ENCODE peak calls at places on chromosomes 12 and 14, in five cellular contexts. U, H, R, V and Q are unnamed samples.

GRCh38 chr12:57821474-57822214 is 3.1 kb upstream of the AVIL start:
- DNase-seq in U (no peak), H (no peak), R (no peak), V (no peak), Q (no peak)

GRCh38 chr12:78035913-78036658 is 205.4 kb downstream of the NAV3 start:
- DNase-seq in U (no peak), H (no peak), R (no peak), V (no peak), Q (no peak)

GRCh38 chr12:53057816-53058500 is 8.1 kb downstream of the TNS2 start:
- DNase-seq in U (no peak), H (peak; percentile 25), R (no peak), V (no peak), Q (no peak)

GRCh38 chr14:102124419-102124818 is 15.3 kb upstream of the WDR20 start:
- DNase-seq in U (no peak), H (no peak), R (no peak), V (no peak), Q (no peak)

GRCh38 chr12:62259311-62259992 is 752 bp upstream of the USP15 start:
- DNase-seq in U (peak; percentile 10), H (no peak), R (peak; percentile 41), V (peak; percentile 21), Q (no peak)

GRCh38 chr12:52569726-52570125 is 3.9 kb downstream of the KRT74 start:
- DNase-seq in U (no peak), H (no peak), R (no peak), V (no peak), Q (no peak)

GRCh38 chr12:128338344-128338743 is 71.4 kb downstream of the TMEM132C start:
- DNase-seq in U (no peak), H (no peak), R (no peak), V (no peak), Q (no peak)

GRCh38 chr14:60639677-60640076 is 9.6 kb downstream of the SIX1 start:
- DNase-seq in U (no peak), H (no peak), R (no peak), V (no peak), Q (no peak)

GRCh38 chr12:106583578-106584103 is 837 bp downstream of the RFX4 start:
- DNase-seq in U (no peak), H (no peak), R (no peak), V (peak; percentile 56), Q (peak; percentile 62)

GRCh38 chr12:3797649-3798048 is 44.7 kb upstream of the CRACR2A start:
- DNase-seq in U (no peak), H (no peak), R (no peak), V (no peak), Q (no peak)

GRCh38 chr14:31441273-31442110 is 15.8 kb downstream of the DTD2 start:
- DNase-seq in U (no peak), H (no peak), R (no peak), V (peak; percentile 88), Q (no peak)

GRCh38 chr12:112826011-112826410 is 34.5 kb downstream of the RPH3A start:
- DNase-seq in U (no peak), H (no peak), R (no peak), V (no peak), Q (no peak)

GRCh38 chr14:75578786-75579781 is 664 bp downstream of the FLVCR2 start:
- DNase-seq in U (peak; percentile 80), H (no peak), R (no peak), V (peak; percentile 52), Q (no peak)

GRCh38 chr14:52913271-52913670 is 37.6 kb downstream of the FERMT2 start:
- DNase-seq in U (no peak), H (no peak), R (no peak), V (no peak), Q (no peak)

GRCh38 chr12:99455350-99456037 is 192.1 kb upstream of the GARIN6 start:
- DNase-seq in U (no peak), H (no peak), R (no peak), V (peak; percentile 80), Q (no peak)

GRCh38 chr14:66295386-66295785 is 190.8 kb upstream of the CCDC196 start:
- DNase-seq in U (no peak), H (no peak), R (no peak), V (no peak), Q (no peak)

GRCh38 chr12:11702959-11703358 is 53.5 kb downstream of the ETV6 start:
- DNase-seq in U (no peak), H (no peak), R (no peak), V (no peak), Q (no peak)

GRCh38 chr12:10663869-10664268 is 10.0 kb downstream of the STYK1 start:
- DNase-seq in U (no peak), H (no peak), R (no peak), V (no peak), Q (no peak)

GRCh38 chr12:117052386-117053049 is 46.7 kb downstream of the TESC start:
- DNase-seq in U (no peak), H (no peak), R (peak; percentile 50), V (no peak), Q (no peak)

GRCh38 chr14:96975116-96975515 is 177.9 kb downstream of the VRK1 start:
- DNase-seq in U (no peak), H (no peak), R (no peak), V (no peak), Q (no peak)
- TF ChIP-seq POLR2A in U (no peak), H (no peak), R (no peak), V (no peak), Q (no peak)

GRCh38 chr12:121888478-121889266 is at the start of gene PSMD9:
- DNase-seq in U (peak; percentile 99), H (peak; percentile 99), R (peak; percentile 97), V (peak; percentile 99), Q (peak; percentile 99)
- TF ChIP-seq POLR2A in U (peak; percentile 86), H (peak; percentile 9), R (peak; percentile 86), V (peak; percentile 72), Q (peak; percentile 67)

GRCh38 chr12:122965356-122965755 is 907 bp downstream of the ABCB9 start:
- DNase-seq in U (no peak), H (no peak), R (no peak), V (no peak), Q (no peak)

GRCh38 chr12:122966743-122967058 is 438 bp upstream of the ABCB9 start:
- DNase-seq in U (no peak), H (no peak), R (no peak), V (no peak), Q (no peak)

GRCh38 chr12:122964439-122965257 is 1.6 kb downstream of the ABCB9 start:
- DNase-seq in U (no peak), H (no peak), R (no peak), V (no peak), Q (no peak)

GRCh38 chr12:122967151-122967550 is 888 bp upstream of the ABCB9 start:
- DNase-seq in U (no peak), H (no peak), R (no peak), V (no peak), Q (no peak)

DNA sequence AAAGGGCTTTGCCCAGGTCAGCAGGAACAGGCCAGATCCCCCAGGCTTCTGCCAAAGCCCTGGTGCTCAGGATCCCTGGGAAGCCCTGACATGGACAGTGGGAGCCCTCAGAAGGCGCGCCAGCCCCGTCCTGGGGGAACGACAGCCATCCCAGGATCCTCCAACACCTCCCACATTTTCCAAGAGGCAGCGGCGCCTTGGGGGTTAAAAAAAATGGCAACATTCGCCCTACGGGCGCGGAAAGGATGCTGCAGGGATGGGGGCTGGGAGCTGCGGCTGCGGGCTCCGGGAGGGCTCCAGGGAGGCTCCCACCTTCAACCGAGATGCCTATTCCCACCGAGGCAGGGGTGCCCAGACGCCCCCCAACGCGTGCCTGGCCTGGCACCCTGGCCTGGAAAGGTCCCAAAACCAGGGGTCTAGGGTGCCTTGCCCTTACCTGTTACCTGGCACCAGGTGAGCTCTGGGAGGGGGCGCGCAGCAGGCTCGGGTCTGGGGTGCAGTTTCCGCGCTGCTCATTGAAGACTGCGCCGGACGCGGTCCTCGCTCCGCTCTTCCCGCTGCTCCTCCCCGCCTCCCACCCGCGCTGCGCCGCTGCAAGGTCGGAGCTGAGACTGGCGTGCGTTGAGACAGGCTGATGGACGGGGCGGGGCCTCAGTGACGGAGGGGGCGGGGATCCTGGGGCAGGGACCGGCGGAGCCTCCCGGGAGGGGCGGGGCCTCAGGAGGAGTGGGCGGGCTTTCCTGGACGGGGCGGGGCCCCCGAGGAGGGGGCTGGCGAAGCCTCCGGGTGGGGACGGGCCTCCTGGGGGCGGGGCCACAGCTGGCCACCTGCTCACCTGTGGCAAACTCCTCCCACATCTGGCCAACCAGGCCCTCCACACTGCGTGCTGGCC is at the start of gene ABCB9:
- DNase-seq in U (peak; percentile 97), H (peak; percentile 97), R (peak; percentile 98), V (peak; percentile 93), Q (peak; percentile 97)
- TF ChIP-seq POLR2A in U (peak; percentile 52), H (no peak), R (peak; percentile 58), V (peak; percentile 85), Q (no peak)

GRCh38 chr12:14959463-14959862 is 1.9 kb downstream of the ARHGDIB start:
- DNase-seq in U (no peak), H (no peak), R (no peak), V (no peak), Q (no peak)
- TF ChIP-seq POLR2A in U (no peak), H (no peak), R (no peak), V (no peak), Q (no peak)

GRCh38 chr12:6452245-6452731 is 446 bp downstream of the TAPBPL start:
- DNase-seq in U (peak; percentile 68), H (peak; percentile 50), R (peak; percentile 78), V (no peak), Q (no peak)

GRCh38 chr12:6450869-6451347 is 934 bp upstream of the TAPBPL start:
- DNase-seq in U (peak; percentile 47), H (no peak), R (peak; percentile 24), V (no peak), Q (no peak)

GRCh38 chr12:6450091-6450868 is 1.6 kb upstream of the TAPBPL start:
- DNase-seq in U (no peak), H (no peak), R (no peak), V (no peak), Q (no peak)

GRCh38 chr12:6451348-6452244 is at the start of gene TAPBPL:
- DNase-seq in U (peak; percentile 89), H (peak; percentile 81), R (peak; percentile 90), V (peak; percentile 47), Q (peak; percentile 97)

GRCh38 chr12:6452908-6453630 is 1.2 kb downstream of the TAPBPL start:
- DNase-seq in U (peak; percentile 76), H (peak; percentile 52), R (no peak), V (no peak), Q (no peak)
- TF ChIP-seq POLR2A in U (peak; percentile 42), H (no peak), R (no peak), V (no peak), Q (no peak)

DNA sequence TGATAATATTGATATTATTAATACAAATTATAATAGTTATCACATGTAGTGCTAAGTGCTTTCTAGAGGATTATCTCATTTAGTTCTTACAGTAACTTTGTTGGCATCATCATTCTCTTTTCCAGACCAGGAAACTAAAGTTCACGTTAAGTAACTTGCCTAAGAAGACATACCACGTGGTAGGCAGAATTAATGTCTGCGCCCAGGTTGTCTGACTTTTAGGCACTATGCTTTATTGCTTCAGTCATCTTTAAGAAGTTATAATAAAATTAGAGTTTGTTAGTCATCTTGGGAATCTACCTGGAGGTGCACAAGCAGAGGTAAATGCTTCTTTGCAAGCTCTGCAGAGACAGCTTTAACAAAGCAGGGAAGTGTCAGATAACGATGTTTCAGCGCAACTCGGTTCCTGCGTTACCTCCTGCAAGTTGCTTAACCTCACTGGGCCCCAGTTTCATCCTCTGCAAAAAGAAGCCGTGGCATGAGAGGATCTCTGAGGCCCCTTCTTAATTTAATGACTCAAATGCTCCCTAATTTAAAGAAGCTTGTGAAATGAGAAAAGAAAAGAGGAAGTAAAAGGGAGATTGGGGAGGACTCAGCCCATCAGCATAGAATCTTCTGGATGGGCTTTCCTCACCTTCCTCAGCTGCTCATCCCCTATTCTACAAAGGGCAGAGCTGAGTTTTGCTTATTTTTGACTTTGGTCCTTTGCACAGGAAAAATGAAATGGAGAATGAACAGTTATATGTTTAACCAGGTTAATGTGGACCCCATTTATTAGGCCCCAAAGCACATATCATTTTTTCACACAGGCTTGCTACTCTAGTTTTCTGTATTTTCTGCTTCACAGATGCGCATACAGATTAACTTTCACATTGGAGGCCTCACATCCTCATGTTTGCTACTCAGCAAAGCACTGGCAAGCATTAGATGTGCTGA is 5.3 kb downstream of the ARHGDIB start:
- DNase-seq in U (no peak), H (no peak), R (no peak), V (no peak), Q (no peak)
- TF ChIP-seq POLR2A in U (no peak), H (no peak), R (no peak), V (no peak), Q (no peak)